ENCODE peak calls at places on chromosomes 6 and 20, in five cellular contexts. A is mammary epithelial cell; X is NCI-H1092 treated with DMSO at 0.1 percent for 48 hours; F is activated CD8-positive, alpha-beta memory T cell treated with anti-CD3 and anti-CD28 coated beads for 4 hours; E is activated CD4-positive, alpha-beta T cell treated with anti-CD3 and anti-CD28 coated beads, Interleukin-2, amount 50 U/mL, for 1 hour. R is an unnamed sample.
A peak's percentile ranks its signal among the peaks of the same experiment; 100 is the strongest.

GRCh38 chr20:47150403-47151152 is 205.9 kb downstream of the ZMYND8 start:
- DNase-seq in A (peak; percentile 54), X (peak; percentile 69), F (no peak), E (no peak), R (peak; percentile 3)

GRCh38 chr20:40945754-40946451 is 82.7 kb upstream of the TOP1 start:
- DNase-seq in A (no peak), X (peak; percentile 51), F (no peak), E (no peak), R (no peak)

GRCh38 chr20:21706345-21707195 is 1.1 kb downstream of the PAX1 start:
- DNase-seq in A (no peak), X (no peak), F (no peak), E (no peak), R (no peak)

GRCh38 chr6:2149370-2150006 is 95.9 kb downstream of the GMDS start:
- DNase-seq in A (no peak), X (peak; percentile 42), F (no peak), E (no peak), R (no peak)

GRCh38 chr6:16038938-16039337 is 89.9 kb upstream of the MYLIP start:
- DNase-seq in A (no peak), X (no peak), F (no peak), E (no peak), R (no peak)

GRCh38 chr6:90286884-90287488 is 9.7 kb downstream of the BACH2 start:
- DNase-seq in A (peak; percentile 48), X (no peak), F (peak; percentile 33), E (peak; percentile 52), R (peak; percentile 59)

GRCh38 chr20:16804793-16805187 is 56.6 kb downstream of the OTOR start:
- DNase-seq in A (no peak), X (no peak), F (no peak), E (no peak), R (no peak)

GRCh38 chr6:85394853-85395538 is 54.9 kb upstream of the NT5E start:
- DNase-seq in A (no peak), X (no peak), F (no peak), E (no peak), R (no peak)

GRCh38 chr20:38447251-38447661 is 12.1 kb upstream of the SNHG17 start:
- DNase-seq in A (no peak), X (no peak), F (no peak), E (no peak), R (no peak)

GRCh38 chr6:132131777-132132176 is 180.6 kb upstream of the CCN2 start:
- DNase-seq in A (peak; percentile 94), X (no peak), F (no peak), E (no peak), R (no peak)

GRCh38 chr6:91088515-91088914 is 501.6 kb upstream of the MAP3K7 start:
- DNase-seq in A (no peak), X (peak; percentile 91), F (no peak), E (no peak), R (no peak)

R was measured in stimulated activated CD4-positive, alpha-beta T cell treated with anti-CD3 and anti-CD28 coated beads, Interleukin-4, amount 100 ng/mL, for 1 hour.